ENCODE peak calls at places on chromosome 1, in nine cellular contexts. A, C, N, E, M, B, J, H and K are unnamed samples.

GRCh38 chr1:62437273-62437945 is 560 bp downstream of the USP1 start:
- DNase-seq in A (peak), C (no peak), N (peak), E (peak), M (peak), B (no peak), J (no peak), H (peak), K (no peak)

GRCh38 chr1:224929335-224930237 is at the start of gene DNAH14:
- DNase-seq in A (peak), C (peak), N (peak), E (no peak), M (no peak), B (peak), J (peak), H (peak), K (peak)

GRCh38 chr1:176579087-176579486 is 116.1 kb downstream of the PAPPA2 start:
- DNase-seq in A (no peak), C (no peak), N (no peak), E (no peak), M (no peak), B (no peak), J (no peak), H (no peak), K (no peak)

GRCh38 chr1:14980801-14981200 is 172.7 kb upstream of the TMEM51 start:
- DNase-seq in A (no peak), C (no peak), N (no peak), E (no peak), M (no peak), B (no peak), J (no peak), H (no peak), K (peak)

GRCh38 chr1:87915771-87916170 is 587.1 kb downstream of the LMO4 start:
- DNase-seq in A (no peak), C (no peak), N (no peak), E (no peak), M (no peak), B (no peak), J (no peak), H (no peak), K (no peak)

GRCh38 chr1:95584315-95584714 is 350.3 kb downstream of the RWDD3 start:
- DNase-seq in A (no peak), C (no peak), N (no peak), E (no peak), M (no peak), B (no peak), J (no peak), H (no peak), K (no peak)

GRCh38 chr1:243667591-243667990 is 182.5 kb downstream of the AKT3 start:
- DNase-seq in A (no peak), C (peak), N (peak), E (no peak), M (no peak), B (no peak), J (no peak), H (peak), K (no peak)

GRCh38 chr1:89261926-89262540 is 10.6 kb downstream of the GBP5 start:
- DNase-seq in A (peak), C (no peak), N (peak), E (no peak), M (no peak), B (no peak), J (no peak), H (no peak), K (no peak)

GRCh38 chr1:239315623-239316217 is 70.6 kb upstream of the CHRM3 start:
- DNase-seq in A (no peak), C (no peak), N (no peak), E (no peak), M (no peak), B (no peak), J (no peak), H (no peak), K (no peak)

GRCh38 chr1:109644670-109645069 is 11.2 kb upstream of the GSTM4 start:
- DNase-seq in A (no peak), C (no peak), N (no peak), E (no peak), M (no peak), B (no peak), J (no peak), H (no peak), K (peak)

GRCh38 chr1:70358921-70359564 is 4.5 kb upstream of the ANKRD13C start:
- DNase-seq in A (no peak), C (no peak), N (no peak), E (no peak), M (no peak), B (no peak), J (no peak), H (peak), K (no peak)

GRCh38 chr1:42876009-42876408 is 29.6 kb downstream of the ZNF691 start:
- DNase-seq in A (no peak), C (no peak), N (no peak), E (no peak), M (no peak), B (no peak), J (no peak), H (no peak), K (no peak)

GRCh38 chr1:15785683-15786082 is 21.8 kb downstream of the UQCRHL start:
- DNase-seq in A (no peak), C (no peak), N (peak), E (no peak), M (no peak), B (no peak), J (no peak), H (no peak), K (no peak)

GRCh38 chr1:167059045-167059728 is 31.0 kb downstream of the GPA33 start:
- DNase-seq in A (peak), C (peak), N (peak), E (peak), M (peak), B (peak), J (peak), H (peak), K (peak)

GRCh38 chr1:19080715-19081114 is 124.2 kb upstream of the IFFO2 start:
- DNase-seq in A (no peak), C (no peak), N (no peak), E (no peak), M (no peak), B (no peak), J (no peak), H (no peak), K (no peak)

GRCh38 chr1:244992833-244993232 is 128.5 kb upstream of the HNRNPU start:
- DNase-seq in A (no peak), C (no peak), N (no peak), E (no peak), M (no peak), B (no peak), J (no peak), H (no peak), K (no peak)

GRCh38 chr1:153945795-153946621 is 510 bp downstream of the DENND4B start:
- DNase-seq in A (peak), C (peak), N (peak), E (peak), M (peak), B (peak), J (peak), H (peak), K (peak)

GRCh38 chr1:17355898-17356297 is 16.1 kb upstream of the PADI6 start:
- DNase-seq in A (no peak), C (no peak), N (no peak), E (no peak), M (no peak), B (no peak), J (no peak), H (no peak), K (no peak)

GRCh38 chr1:61842863-61843514 is 100.7 kb downstream of the PATJ start:
- DNase-seq in A (no peak), C (no peak), N (no peak), E (no peak), M (no peak), B (peak), J (no peak), H (no peak), K (no peak)

GRCh38 chr1:3491291-3492246 is 37.1 kb downstream of the ARHGEF16 start:
- DNase-seq in A (peak), C (peak), N (peak), E (peak), M (peak), B (peak), J (peak), H (peak), K (peak)

GRCh38 chr1:117653195-117653594 is 47.3 kb downstream of the TENT5C start:
- DNase-seq in A (no peak), C (no peak), N (no peak), E (no peak), M (no peak), B (no peak), J (no peak), H (no peak), K (no peak)

GRCh38 chr1:204077979-204078696 is 5.2 kb downstream of the SOX13 start:
- DNase-seq in A (no peak), C (peak), N (peak), E (no peak), M (no peak), B (no peak), J (no peak), H (no peak), K (peak)